ENCODE peak calls at places on chromosomes 6 and 20, in five cellular contexts. G, S, A, J and H are unnamed samples.

GRCh38 chr6:124962617-124963415 is 579 bp downstream of the RNF217 start:
- DNase-seq in A (no peak), J (peak), G (peak), S (peak), H (no peak)

GRCh38 chr20:61939691-61940360 is 125.9 kb downstream of the TAF4 start:
- DNase-seq in A (no peak), S (no peak), G (no peak), J (no peak), H (no peak)

GRCh38 chr6:1895721-1896120 is 286.0 kb downstream of the FOXC1 start:
- DNase-seq in S (no peak), J (no peak), A (no peak), G (no peak), H (no peak)

GRCh38 chr20:5844063-5844681 is 94.0 kb downstream of the SHLD1 start:
- DNase-seq in A (peak), G (peak), S (no peak), J (no peak), H (peak)

GRCh38 chr6:148365037-148365436 is 22.4 kb downstream of the SASH1 start:
- DNase-seq in G (no peak), A (no peak), J (no peak), S (no peak), H (no peak)

GRCh38 chr6:17086469-17086868 is 15.4 kb upstream of the STMND1 start:
- DNase-seq in S (peak), A (no peak), J (peak), G (no peak), H (peak)

GRCh38 chr20:7496394-7497111 is 443.7 kb downstream of the HAO1 start:
- DNase-seq in J (no peak), A (no peak), G (no peak), S (no peak), H (no peak)

GRCh38 chr20:45209924-45210323 is 3.1 kb downstream of the SEMG1 start:
- DNase-seq in G (no peak), J (no peak), S (no peak), A (no peak), H (no peak)

GRCh38 chr6:79167931-79168694 is 66.4 kb downstream of the HMGN3 start:
- DNase-seq in A (no peak), J (no peak), S (no peak), G (no peak), H (no peak)

GRCh38 chr20:31751126-31751525 is 12.0 kb downstream of the TPX2 start:
- DNase-seq in S (no peak), G (no peak), A (no peak), J (no peak), H (no peak)

GRCh38 chr20:62815066-62815991 is 1.5 kb upstream of the COL9A3 start:
- DNase-seq in J (no peak), A (no peak), G (no peak), S (peak), H (no peak)

GRCh38 chr6:21840428-21840827 is 246.9 kb downstream of the SOX4 start:
- DNase-seq in A (no peak), S (no peak), G (no peak), J (no peak), H (no peak)

GRCh38 chr6:157213426-157213825 is 109.9 kb downstream of the TMEM242 start:
- DNase-seq in S (peak), A (no peak), G (no peak), J (no peak), H (no peak)

GRCh38 chr6:35808688-35809087 is 3.5 kb downstream of the LHFPL5 start:
- DNase-seq in G (no peak), S (no peak), A (no peak), J (peak), H (peak)

GRCh38 chr20:48335421-48336090 is 492.2 kb downstream of the PREX1 start:
- DNase-seq in A (no peak), J (no peak), S (peak), G (no peak), H (no peak)

GRCh38 chr6:145502417-145502816 is 232.9 kb downstream of the EPM2A start:
- DNase-seq in G (no peak), A (no peak), S (no peak), J (no peak), H (no peak)

GRCh38 chr6:18997375-18997826 is 610.3 kb downstream of the RNF144B start:
- DNase-seq in A (no peak), J (no peak), G (peak), S (peak), H (peak)

GRCh38 chr6:31270788-31271640 is 878 bp downstream of the HLA-C start:
- DNase-seq in S (peak), J (peak), A (peak), G (peak), H (no peak)

GRCh38 chr6:117494694-117495318 is 12.3 kb downstream of the DCBLD1 start:
- DNase-seq in J (no peak), G (no peak), S (no peak), A (no peak), H (no peak)

GRCh38 chr6:33787954-33788693 is 806 bp downstream of the LEMD2 start:
- DNase-seq in S (peak), A (peak), J (peak), G (peak), H (peak)

GRCh38 chr6:140817176-140817575 is 1315.5 kb upstream of the GJE1 start:
- DNase-seq in J (no peak), A (no peak), G (no peak), S (no peak), H (no peak)

GRCh38 chr20:4252005-4252404 is 236.6 kb upstream of the RNF24 start:
- DNase-seq in J (no peak), S (no peak), A (no peak), G (no peak), H (no peak)

GRCh38 chr6:149212892-149213786 is 104.4 kb upstream of the TAB2 start:
- DNase-seq in A (no peak), S (no peak), G (no peak), J (no peak), H (no peak)

GRCh38 chr6:49264909-49265308 is 198.1 kb downstream of the MMUT start:
- DNase-seq in J (no peak), A (no peak), S (no peak), G (no peak), H (peak)

GRCh38 chr20:7094438-7094997 is 327.0 kb downstream of the BMP2 start:
- DNase-seq in G (no peak), J (peak), A (no peak), S (peak), H (peak)

GRCh38 chr20:58289143-58289542 is 20.4 kb upstream of the RAB22A start:
- DNase-seq in S (no peak), G (no peak), J (no peak), A (no peak), H (no peak)

GRCh38 chr6:36025932-36026327 is 1.5 kb upstream of the SLC26A8 start:
- DNase-seq in A (no peak), S (peak), G (no peak), J (no peak), H (no peak)

GRCh38 chr20:63234693-63235398 is 859 bp upstream of the BIRC7 start:
- DNase-seq in A (no peak), S (peak), G (no peak), J (peak), H (peak)

GRCh38 chr6:129644567-129645015 is 65.4 kb downstream of the ARHGAP18 start:
- DNase-seq in J (no peak), G (no peak), S (no peak), A (no peak), H (no peak)

GRCh38 chr20:44799691-44800090 is 10.7 kb downstream of the RIMS4 start:
- DNase-seq in A (no peak), J (no peak), G (no peak), S (no peak), H (no peak)

GRCh38 chr6:54847799-54848597 is 1.4 kb downstream of the FAM83B start:
- DNase-seq in G (no peak), J (no peak), A (no peak), S (peak), H (no peak)

GRCh38 chr6:165664553-165665383 is 1.7 kb upstream of the PDE10A start:
- DNase-seq in A (no peak), J (no peak), S (no peak), G (no peak), H (no peak)

GRCh38 chr6:135740580-135740979 is 110.9 kb upstream of the PDE7B start:
- DNase-seq in G (no peak), S (no peak), A (no peak), J (no peak), H (no peak)

GRCh38 chr6:42659806-42660205 is 62.6 kb downstream of the PRPH2 start:
- DNase-seq in G (no peak), S (no peak), J (no peak), A (no peak), H (no peak)

GRCh38 chr20:2301164-2301622 is 5.4 kb downstream of the TGM3 start:
- DNase-seq in G (peak), J (no peak), A (no peak), S (no peak), H (no peak)

GRCh38 chr6:75210885-75211739 is 5.3 kb upstream of the COL12A1 start:
- DNase-seq in J (no peak), A (peak), G (no peak), S (peak), H (peak)